ENCODE peak calls at places on chromosomes 12 and 14, in seven cellular contexts. N is H9, B is H1, J is IMR-90, L is neuronal stem cell, Y is mesendoderm, P is trophoblast cell. R is an unnamed sample.

GRCh38 chr12:51937941-51938340 is 13.6 kb upstream of the ACVR1B start:
- DNase-seq in N (no peak), B (no peak), J (no peak), L (no peak), Y (no peak), P (no peak), R (no peak)

GRCh38 chr12:103850429-103850828 is 9.4 kb upstream of the NT5DC3 start:
- DNase-seq in N (no peak), B (no peak), J (no peak), L (no peak), Y (no peak), P (no peak), R (no peak)

GRCh38 chr14:105891221-105891602 is 364.8 kb downstream of the TMEM121 start:
- DNase-seq in N (no peak), B (no peak), J (no peak), L (no peak), Y (no peak), P (no peak), R (no peak)

GRCh38 chr12:66111605-66112004 is 18.9 kb downstream of the LLPH start:
- DNase-seq in N (no peak), B (no peak), J (no peak), L (no peak), Y (no peak), P (no peak), R (peak)

GRCh38 chr12:84508325-84508861 is 404.2 kb downstream of the SLC6A15 start:
- DNase-seq in N (peak), B (no peak), J (peak), L (no peak), Y (peak), P (peak), R (peak)

GRCh38 chr12:94710933-94711332 is 60.6 kb upstream of the TMCC3 start:
- DNase-seq in N (peak), B (no peak), J (peak), L (no peak), Y (peak), P (no peak), R (no peak)

GRCh38 chr14:98704441-98704840 is 567.6 kb downstream of the BCL11B start:
- DNase-seq in N (no peak), B (no peak), J (no peak), L (no peak), Y (peak), P (no peak), R (no peak)

GRCh38 chr14:67253076-67253635 is 11.9 kb downstream of the PALS1 start:
- DNase-seq in N (no peak), B (no peak), J (no peak), L (no peak), Y (no peak), P (no peak), R (no peak)

GRCh38 chr14:96246535-96246839 is 9.5 kb upstream of the BDKRB1 start:
- DNase-seq in N (no peak), B (no peak), J (peak), L (no peak), Y (peak), P (peak), R (peak)

GRCh38 chr14:93280743-93281142 is 52.1 kb downstream of the BTBD7 start:
- DNase-seq in N (no peak), B (no peak), J (no peak), L (no peak), Y (no peak), P (no peak), R (no peak)

GRCh38 chr14:69246331-69246730 is 13.6 kb upstream of the GALNT16 start:
- DNase-seq in N (no peak), B (no peak), J (no peak), L (no peak), Y (no peak), P (no peak), R (no peak)

GRCh38 chr14:75806247-75806876 is 145.3 kb downstream of the TTLL5 start:
- DNase-seq in N (no peak), B (no peak), J (no peak), L (no peak), Y (no peak), P (no peak), R (no peak)

GRCh38 chr12:68449196-68449595 is 117.0 kb upstream of the MDM1 start:
- DNase-seq in N (no peak), B (no peak), J (no peak), L (no peak), Y (no peak), P (no peak), R (no peak)

GRCh38 chr12:6337958-6338406 is 3.9 kb downstream of the TNFRSF1A start:
- DNase-seq in N (no peak), B (no peak), J (no peak), L (no peak), Y (peak), P (peak), R (peak)

GRCh38 chr12:115320967-115321366 is 637.0 kb upstream of the TBX3 start:
- DNase-seq in N (no peak), B (no peak), J (no peak), L (no peak), Y (no peak), P (no peak), R (peak)

GRCh38 chr12:115324949-115325638 is 641.1 kb upstream of the TBX3 start:
- DNase-seq in N (no peak), B (no peak), J (no peak), L (no peak), Y (no peak), P (no peak), R (no peak)

GRCh38 chr12:115323223-115323905 is 639.4 kb upstream of the TBX3 start:
- DNase-seq in N (no peak), B (no peak), J (peak), L (no peak), Y (no peak), P (no peak), R (peak)

GRCh38 chr12:115322275-115322674 is 638.3 kb upstream of the TBX3 start:
- DNase-seq in N (no peak), B (no peak), J (peak), L (no peak), Y (no peak), P (no peak), R (peak)

DNA sequence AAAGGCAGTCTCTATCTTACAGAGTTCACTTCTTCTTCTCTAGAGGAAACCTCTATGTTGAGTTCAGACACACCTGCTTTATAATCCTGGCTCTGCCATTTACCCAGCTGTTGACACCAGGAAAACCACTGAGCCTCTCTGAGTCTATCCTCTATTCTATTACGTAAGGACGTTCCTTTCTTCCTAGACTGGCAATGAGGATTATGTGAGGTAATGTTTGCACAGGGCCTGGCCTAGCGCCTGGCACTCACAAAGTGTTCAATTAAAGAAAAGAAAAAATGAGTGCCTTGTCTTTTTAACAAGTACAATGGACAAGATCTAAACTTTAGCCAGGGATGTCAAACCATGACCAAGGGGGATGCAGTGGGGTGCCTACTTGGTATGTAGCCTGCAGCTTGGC is 641.9 kb upstream of the TBX3 start:
- DNase-seq in N (no peak), B (no peak), J (no peak), L (no peak), Y (no peak), P (no peak), R (no peak)
- H3K18ac ChIP-seq in N (no peak), B (no peak), J (no peak), L (no peak), Y (no peak), P (no peak), R (no peak)

DNA sequence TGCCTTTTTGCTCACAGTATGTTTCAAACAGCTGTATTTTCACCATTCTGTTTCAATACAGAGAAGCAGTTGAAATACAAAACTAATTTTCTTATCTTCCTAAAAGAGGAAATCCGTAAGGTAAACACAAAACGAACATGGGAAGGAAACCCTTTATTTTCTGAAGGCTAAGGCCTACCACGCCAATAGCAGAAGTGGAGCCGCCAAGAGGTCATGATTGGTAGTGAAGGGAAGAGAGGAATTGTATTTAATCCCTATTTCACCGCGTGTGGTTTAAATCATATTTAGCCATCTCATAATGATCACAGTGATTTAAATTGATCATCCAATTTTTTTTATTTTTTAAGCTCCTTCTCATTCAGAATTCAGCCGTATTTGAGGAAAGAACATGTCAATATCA is 398.2 kb downstream of the PRKD1 start:
- DNase-seq in N (no peak), B (no peak), J (peak), L (no peak), Y (peak), P (no peak), R (no peak)
- H3K18ac ChIP-seq in N (no peak), B (no peak), J (no peak), L (no peak), Y (no peak), P (no peak), R (no peak)

DNA sequence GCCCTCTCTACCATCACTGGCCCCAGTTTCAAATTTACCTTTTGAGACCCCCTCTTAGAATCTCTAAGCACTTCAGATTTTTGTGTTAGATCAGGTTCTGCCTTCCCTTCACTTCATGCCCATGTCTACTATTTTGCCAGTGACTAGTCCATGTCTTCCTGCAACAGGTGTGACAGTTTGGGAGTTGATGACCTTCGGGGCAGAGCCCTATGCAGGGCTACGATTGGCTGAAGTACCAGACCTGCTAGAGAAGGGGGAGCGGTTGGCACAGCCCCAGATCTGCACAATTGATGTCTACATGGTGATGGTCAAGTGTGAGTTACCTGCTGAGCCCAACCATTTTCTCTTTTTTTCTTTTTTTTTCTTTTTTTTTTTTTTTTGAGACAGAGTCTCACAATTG is 5.8 kb upstream of the PA2G4 start:
- DNase-seq in N (no peak), B (no peak), J (no peak), L (no peak), Y (no peak), P (no peak), R (no peak)
- H3K18ac ChIP-seq in N (no peak), B (no peak), J (no peak), L (no peak), Y (no peak), P (no peak), R (no peak)

GRCh38 chr12:125286005-125286727 is 220.9 kb downstream of the AACS start:
- DNase-seq in N (no peak), B (no peak), J (no peak), L (no peak), Y (no peak), P (no peak), R (no peak)

GRCh38 chr12:125287155-125287847 is 222.1 kb downstream of the AACS start:
- DNase-seq in N (no peak), B (no peak), J (no peak), L (no peak), Y (no peak), P (no peak), R (no peak)

GRCh38 chr12:125292700-125293099 is 227.5 kb downstream of the AACS start:
- DNase-seq in N (no peak), B (no peak), J (no peak), L (no peak), Y (no peak), P (no peak), R (no peak)

GRCh38 chr12:125288931-125289928 is 224.0 kb downstream of the AACS start:
- DNase-seq in N (no peak), B (no peak), J (no peak), L (no peak), Y (no peak), P (no peak), R (no peak)

DNA sequence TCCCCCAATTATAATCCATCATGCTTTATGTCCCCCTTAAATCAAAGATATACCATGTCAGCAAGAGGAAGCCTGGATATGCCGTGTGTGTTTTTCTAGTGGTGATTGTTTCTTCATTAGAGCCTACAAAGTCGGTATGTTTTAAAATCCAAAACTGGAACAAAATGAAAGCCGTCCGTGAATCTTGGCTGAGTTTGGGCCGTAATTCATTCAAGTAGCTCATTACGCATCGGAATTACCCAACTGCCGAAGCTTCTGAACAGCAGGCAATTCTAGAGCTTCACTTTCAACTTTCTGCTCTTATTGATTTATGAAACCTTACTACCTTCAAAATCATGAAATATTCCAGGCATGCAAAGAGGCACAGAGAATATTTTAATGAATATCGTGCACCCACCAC is 224.7 kb downstream of the AACS start:
- DNase-seq in N (no peak), B (no peak), J (no peak), L (no peak), Y (no peak), P (no peak), R (no peak)
- H3K18ac ChIP-seq in N (no peak), B (no peak), J (no peak), L (no peak), Y (no peak), P (no peak), R (no peak)

R was measured in mesenchymal stem cell.